ENCODE peak calls at places on chromosome 18, in five cellular contexts. One of them, this sample, is unnamed.
A peak's percentile ranks its signal among the peaks of the same experiment; 100 is the strongest.

GRCh38 chr18:49944681-49945080 is 131.3 kb upstream of the ACAA2 start:
- DNase-seq in astrocyte: peak; percentile 40
- DNase-seq in mesenchymal stem cell: no peak
- DNase-seq in sigmoid colon: peak; percentile 69
- DNase-seq in GM23248: peak; percentile 12
- DNase-seq in this sample: no peak

GRCh38 chr18:23353459-23353858 is 99.6 kb upstream of the RIOK3 start:
- DNase-seq in astrocyte: no peak
- DNase-seq in GM23248: no peak
- DNase-seq in sigmoid colon: no peak
- DNase-seq in mesenchymal stem cell: no peak
- DNase-seq in this sample: no peak

GRCh38 chr18:50751490-50751889 is 68.3 kb downstream of the MRO start:
- DNase-seq in sigmoid colon: no peak
- DNase-seq in astrocyte: no peak
- DNase-seq in mesenchymal stem cell: no peak
- DNase-seq in GM23248: no peak
- DNase-seq in this sample: no peak

GRCh38 chr18:22048932-22049615 is 120.3 kb upstream of the GATA6 start:
- DNase-seq in astrocyte: no peak
- DNase-seq in mesenchymal stem cell: no peak
- DNase-seq in GM23248: no peak
- DNase-seq in sigmoid colon: no peak
- DNase-seq in this sample: no peak

GRCh38 chr18:64271264-64271663 is 122.4 kb upstream of the LINC00305 start:
- DNase-seq in sigmoid colon: no peak
- DNase-seq in GM23248: no peak
- DNase-seq in astrocyte: no peak
- DNase-seq in mesenchymal stem cell: no peak
- DNase-seq in this sample: no peak

GRCh38 chr18:48897531-48897930 is 53.2 kb downstream of the SMAD7 start:
- DNase-seq in astrocyte: no peak
- DNase-seq in GM23248: peak; percentile 51
- DNase-seq in sigmoid colon: peak; percentile 41
- DNase-seq in mesenchymal stem cell: no peak
- DNase-seq in this sample: peak; percentile 74

GRCh38 chr18:72697706-72698105 is 153.6 kb upstream of the CBLN2 start:
- DNase-seq in GM23248: no peak
- DNase-seq in mesenchymal stem cell: no peak
- DNase-seq in sigmoid colon: no peak
- DNase-seq in astrocyte: no peak
- DNase-seq in this sample: no peak

GRCh38 chr18:54233228-54233625 is 8.8 kb upstream of the MBD2 start:
- DNase-seq in GM23248: no peak
- DNase-seq in astrocyte: no peak
- DNase-seq in sigmoid colon: no peak
- DNase-seq in mesenchymal stem cell: no peak
- DNase-seq in this sample: no peak

GRCh38 chr18:12598181-12598921 is 59.6 kb downstream of the SPIRE1 start:
- DNase-seq in sigmoid colon: no peak
- DNase-seq in astrocyte: peak; percentile 43
- DNase-seq in GM23248: peak; percentile 76
- DNase-seq in mesenchymal stem cell: peak; percentile 48
- DNase-seq in this sample: peak; percentile 14

GRCh38 chr18:3604626-3605408 is 154.8 kb downstream of the TGIF1 start:
- DNase-seq in GM23248: peak; percentile 94
- DNase-seq in mesenchymal stem cell: peak; percentile 96
- DNase-seq in sigmoid colon: peak; percentile 63
- DNase-seq in astrocyte: peak; percentile 97
- DNase-seq in this sample: no peak

GRCh38 chr18:45722899-45723298 is 1.1 kb upstream of the SLC14A1 start:
- DNase-seq in mesenchymal stem cell: peak; percentile 74
- DNase-seq in GM23248: peak; percentile 79
- DNase-seq in astrocyte: peak; percentile 59
- DNase-seq in sigmoid colon: peak; percentile 79
- DNase-seq in this sample: peak; percentile 71

GRCh38 chr18:74368901-74369705 is 53.5 kb downstream of the C18orf63 start:
- DNase-seq in GM23248: no peak
- DNase-seq in mesenchymal stem cell: no peak
- DNase-seq in astrocyte: no peak
- DNase-seq in sigmoid colon: no peak
- DNase-seq in this sample: no peak

GRCh38 chr18:48136051-48136543 is 205.6 kb upstream of the SMAD2 start:
- DNase-seq in astrocyte: no peak
- DNase-seq in mesenchymal stem cell: no peak
- DNase-seq in GM23248: no peak
- DNase-seq in sigmoid colon: no peak
- DNase-seq in this sample: no peak

GRCh38 chr18:49725809-49726514 is 87.4 kb downstream of the ACAA2 start:
- DNase-seq in mesenchymal stem cell: peak; percentile 100
- DNase-seq in sigmoid colon: peak; percentile 91
- DNase-seq in astrocyte: peak; percentile 99
- DNase-seq in GM23248: peak; percentile 95
- DNase-seq in this sample: peak; percentile 90

GRCh38 chr18:32441536-32441935 is 29.1 kb downstream of the GAREM1 start:
- DNase-seq in GM23248: no peak
- DNase-seq in mesenchymal stem cell: no peak
- DNase-seq in sigmoid colon: no peak
- DNase-seq in astrocyte: peak; percentile 62
- DNase-seq in this sample: no peak

GRCh38 chr18:48052845-48053244 is 122.4 kb upstream of the SMAD2 start:
- DNase-seq in GM23248: no peak
- DNase-seq in sigmoid colon: no peak
- DNase-seq in mesenchymal stem cell: no peak
- DNase-seq in astrocyte: no peak
- DNase-seq in this sample: no peak

GRCh38 chr18:54859667-54860421 is 31.6 kb downstream of the RAB27B start:
- DNase-seq in astrocyte: no peak
- DNase-seq in GM23248: no peak
- DNase-seq in sigmoid colon: no peak
- DNase-seq in mesenchymal stem cell: no peak
- DNase-seq in this sample: no peak

GRCh38 chr18:75429975-75430374 is 2.5 kb upstream of the SMIM21 start:
- DNase-seq in astrocyte: peak; percentile 89
- DNase-seq in mesenchymal stem cell: no peak
- DNase-seq in GM23248: no peak
- DNase-seq in sigmoid colon: no peak
- DNase-seq in this sample: no peak

GRCh38 chr18:45464619-45465018 is 150.7 kb upstream of the SLC14A2 start:
- DNase-seq in GM23248: no peak
- DNase-seq in astrocyte: no peak
- DNase-seq in sigmoid colon: no peak
- DNase-seq in mesenchymal stem cell: no peak
- DNase-seq in this sample: no peak

GRCh38 chr18:907880-908512 is 3.3 kb downstream of the ADCYAP1 start:
- DNase-seq in astrocyte: no peak
- DNase-seq in sigmoid colon: no peak
- DNase-seq in GM23248: no peak
- DNase-seq in mesenchymal stem cell: no peak
- DNase-seq in this sample: no peak

GRCh38 chr18:79552140-79552631 is 127.4 kb upstream of the CTDP1 start:
- DNase-seq in sigmoid colon: no peak
- DNase-seq in GM23248: no peak
- DNase-seq in astrocyte: no peak
- DNase-seq in mesenchymal stem cell: no peak
- DNase-seq in this sample: no peak

GRCh38 chr18:25141796-25142365 is 210.1 kb downstream of the ZNF521 start:
- DNase-seq in mesenchymal stem cell: no peak
- DNase-seq in astrocyte: no peak
- DNase-seq in sigmoid colon: no peak
- DNase-seq in GM23248: no peak
- DNase-seq in this sample: no peak

GRCh38 chr18:51044928-51045587 is 15.0 kb downstream of the SMAD4 start:
- DNase-seq in astrocyte: peak; percentile 51
- DNase-seq in GM23248: peak; percentile 23
- DNase-seq in sigmoid colon: no peak
- DNase-seq in mesenchymal stem cell: peak; percentile 43
- DNase-seq in this sample: no peak

GRCh38 chr18:3321133-3321812 is 59.3 kb downstream of the MYL12B start:
- DNase-seq in mesenchymal stem cell: peak; percentile 77
- DNase-seq in GM23248: peak; percentile 90
- DNase-seq in astrocyte: peak; percentile 96
- DNase-seq in sigmoid colon: no peak
- DNase-seq in this sample: peak; percentile 82

GRCh38 chr18:76521367-76521766 is 26.3 kb upstream of the ZNF516 start:
- DNase-seq in astrocyte: no peak
- DNase-seq in GM23248: no peak
- DNase-seq in sigmoid colon: no peak
- DNase-seq in mesenchymal stem cell: no peak
- DNase-seq in this sample: no peak

GRCh38 chr18:65786400-65786948 is 35.7 kb downstream of the CDH7 start:
- DNase-seq in mesenchymal stem cell: no peak
- DNase-seq in astrocyte: no peak
- DNase-seq in sigmoid colon: no peak
- DNase-seq in GM23248: no peak
- DNase-seq in this sample: no peak

GRCh38 chr18:65788373-65788772 is 37.6 kb downstream of the CDH7 start:
- DNase-seq in astrocyte: no peak
- DNase-seq in mesenchymal stem cell: no peak
- DNase-seq in sigmoid colon: no peak
- DNase-seq in GM23248: no peak
- DNase-seq in this sample: no peak

GRCh38 chr18:65791753-65792152 is 40.9 kb downstream of the CDH7 start:
- DNase-seq in sigmoid colon: no peak
- DNase-seq in astrocyte: no peak
- DNase-seq in GM23248: no peak
- DNase-seq in mesenchymal stem cell: no peak
- DNase-seq in this sample: no peak
- H3K9me3 ChIP-seq in sigmoid colon: no peaks in the 10 kb centered on the region
- H3K9me3 ChIP-seq in astrocyte: no peaks in the 10 kb centered on the region
- H3K9me3 ChIP-seq in GM23248: no peaks in the 10 kb centered on the region
- H3K9me3 ChIP-seq in mesenchymal stem cell: no peaks in the 10 kb centered on the region
- H3K9me3 ChIP-seq in this sample: no peaks in the 10 kb centered on the region

GRCh38 chr18:66342577-66342976 is 261.3 kb downstream of the CDH19 start:
- DNase-seq in GM23248: no peak
- DNase-seq in mesenchymal stem cell: no peak
- DNase-seq in sigmoid colon: no peak
- DNase-seq in astrocyte: no peak
- DNase-seq in this sample: no peak
- H3K9me3 ChIP-seq in GM23248: no peaks in the 10 kb centered on the region
- H3K9me3 ChIP-seq in mesenchymal stem cell: peaks cover 2% of the 10 kb centered on the region
- H3K9me3 ChIP-seq in sigmoid colon: no peaks in the 10 kb centered on the region
- H3K9me3 ChIP-seq in astrocyte: no peaks in the 10 kb centered on the region
- H3K9me3 ChIP-seq in this sample: no peaks in the 10 kb centered on the region

GRCh38 chr18:14930076-14930475 is 182.1 kb downstream of the ANKRD30B start:
- DNase-seq in astrocyte: no peak
- DNase-seq in sigmoid colon: no peak
- DNase-seq in mesenchymal stem cell: no peak
- DNase-seq in GM23248: no peak
- DNase-seq in this sample: no peak
- H3K9me3 ChIP-seq in astrocyte: peaks cover 4% of the 10 kb centered on the region
- H3K9me3 ChIP-seq in sigmoid colon: no peaks in the 10 kb centered on the region
- H3K9me3 ChIP-seq in mesenchymal stem cell: no peaks in the 10 kb centered on the region
- H3K9me3 ChIP-seq in GM23248: no peaks in the 10 kb centered on the region
- H3K9me3 ChIP-seq in this sample: no peaks in the 10 kb centered on the region

DNA sequence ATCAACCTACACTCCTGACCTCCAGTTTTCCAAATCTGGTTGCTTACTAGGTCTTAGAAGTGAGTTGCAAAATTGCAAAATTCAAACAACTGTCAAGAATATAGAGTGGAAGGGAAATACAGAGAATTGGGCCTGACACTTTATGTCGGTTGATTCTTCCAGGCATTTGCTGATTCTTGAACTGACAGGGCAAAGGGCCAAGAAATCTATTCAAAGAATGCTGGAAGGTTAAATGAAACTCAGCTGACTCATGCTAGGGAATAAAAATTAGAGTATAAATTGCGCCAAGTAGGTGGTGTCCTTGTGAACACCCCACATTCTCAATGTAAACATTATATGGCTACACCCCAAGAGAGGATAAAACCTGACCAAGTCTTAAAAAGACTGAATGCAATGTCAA is 21.5 kb upstream of the ZSCAN30 start:
- DNase-seq in sigmoid colon: no peak
- DNase-seq in GM23248: peak; percentile 11
- DNase-seq in mesenchymal stem cell: no peak
- DNase-seq in astrocyte: peak; percentile 50
- DNase-seq in this sample: no peak
- H3K9me3 ChIP-seq in sigmoid colon: peaks cover 30% of the 10 kb centered on the region
- H3K9me3 ChIP-seq in GM23248: peaks cover 23% of the 10 kb centered on the region
- H3K9me3 ChIP-seq in mesenchymal stem cell: peaks cover 95% of the 10 kb centered on the region
- H3K9me3 ChIP-seq in astrocyte: peaks cover 33% of the 10 kb centered on the region
- H3K9me3 ChIP-seq in this sample: peaks cover 44% of the 10 kb centered on the region

GRCh38 chr18:78503129-78503528 is 476.5 kb upstream of the SALL3 start:
- DNase-seq in mesenchymal stem cell: no peak
- DNase-seq in sigmoid colon: peak; percentile 46
- DNase-seq in GM23248: no peak
- DNase-seq in astrocyte: no peak
- DNase-seq in this sample: no peak
- H3K9me3 ChIP-seq in mesenchymal stem cell: no peaks in the 10 kb centered on the region
- H3K9me3 ChIP-seq in sigmoid colon: no peaks in the 10 kb centered on the region
- H3K9me3 ChIP-seq in GM23248: no peaks in the 10 kb centered on the region
- H3K9me3 ChIP-seq in astrocyte: peaks cover 4% of the 10 kb centered on the region
- H3K9me3 ChIP-seq in this sample: no peaks in the 10 kb centered on the region

GRCh38 chr18:11276678-11277077 is 127.3 kb upstream of the PIEZO2 start:
- DNase-seq in GM23248: no peak
- DNase-seq in sigmoid colon: no peak
- DNase-seq in mesenchymal stem cell: no peak
- DNase-seq in astrocyte: no peak
- DNase-seq in this sample: no peak
- H3K9me3 ChIP-seq in GM23248: no peaks in the 10 kb centered on the region
- H3K9me3 ChIP-seq in sigmoid colon: no peaks in the 10 kb centered on the region
- H3K9me3 ChIP-seq in mesenchymal stem cell: no peaks in the 10 kb centered on the region
- H3K9me3 ChIP-seq in astrocyte: no peaks in the 10 kb centered on the region
- H3K9me3 ChIP-seq in this sample: no peaks in the 10 kb centered on the region

DNA sequence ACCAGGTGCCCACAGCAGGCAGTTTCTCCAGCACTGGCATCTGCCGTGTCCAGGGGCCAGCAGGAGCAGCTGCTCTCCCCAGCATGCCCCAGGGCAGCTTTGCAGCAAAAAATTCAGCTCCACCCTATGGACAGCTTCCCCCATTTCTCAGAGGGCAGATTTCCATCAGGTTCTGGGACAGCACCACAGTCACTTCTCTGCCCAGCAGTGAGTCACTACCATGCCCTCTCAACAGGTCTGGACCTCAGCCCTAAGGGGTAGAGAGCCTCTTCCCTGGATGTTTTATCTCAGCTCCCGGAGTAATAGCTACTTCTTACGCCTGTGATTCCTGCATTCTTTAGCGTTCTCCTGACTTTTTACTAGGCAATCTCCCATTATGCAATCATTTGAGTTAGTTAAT is 170.1 kb upstream of the RAB12 start:
- DNase-seq in mesenchymal stem cell: no peak
- DNase-seq in astrocyte: no peak
- DNase-seq in GM23248: peak; percentile 4
- DNase-seq in sigmoid colon: no peak
- DNase-seq in this sample: no peak
- H3K9me3 ChIP-seq in mesenchymal stem cell: peaks cover 5% of the 10 kb centered on the region
- H3K9me3 ChIP-seq in astrocyte: no peaks in the 10 kb centered on the region
- H3K9me3 ChIP-seq in GM23248: no peaks in the 10 kb centered on the region
- H3K9me3 ChIP-seq in sigmoid colon: peaks cover 5% of the 10 kb centered on the region
- H3K9me3 ChIP-seq in this sample: no peaks in the 10 kb centered on the region

GRCh38 chr18:57733861-57734260 is 69.3 kb downstream of the ATP8B1 start:
- DNase-seq in sigmoid colon: no peak
- DNase-seq in astrocyte: no peak
- DNase-seq in GM23248: no peak
- DNase-seq in mesenchymal stem cell: no peak
- DNase-seq in this sample: no peak

GRCh38 chr18:57727952-57728807 is 74.9 kb downstream of the ATP8B1 start:
- DNase-seq in sigmoid colon: no peak
- DNase-seq in astrocyte: peak; percentile 71
- DNase-seq in mesenchymal stem cell: peak; percentile 55
- DNase-seq in GM23248: peak; percentile 27
- DNase-seq in this sample: no peak

GRCh38 chr18:57730146-57730545 is 73.0 kb downstream of the ATP8B1 start:
- DNase-seq in GM23248: peak; percentile 52
- DNase-seq in mesenchymal stem cell: no peak
- DNase-seq in sigmoid colon: no peak
- DNase-seq in astrocyte: no peak
- DNase-seq in this sample: no peak

GRCh38 chr18:57728941-57729511 is 74.1 kb downstream of the ATP8B1 start:
- DNase-seq in mesenchymal stem cell: no peak
- DNase-seq in astrocyte: no peak
- DNase-seq in GM23248: peak; percentile 31
- DNase-seq in sigmoid colon: no peak
- DNase-seq in this sample: peak; percentile 60
- H3K9me3 ChIP-seq in mesenchymal stem cell: no peaks in the 10 kb centered on the region
- H3K9me3 ChIP-seq in astrocyte: no peaks in the 10 kb centered on the region
- H3K9me3 ChIP-seq in GM23248: no peaks in the 10 kb centered on the region
- H3K9me3 ChIP-seq in sigmoid colon: peaks cover 1% of the 10 kb centered on the region
- H3K9me3 ChIP-seq in this sample: peaks cover 8% of the 10 kb centered on the region

This sample was measured in MG63.